ENCODE peak calls at places on chromosomes 6 and 20, in six cellular contexts. H is WTC11, D is HFF-Myc, T is NB4, N is epithelial cell of esophagus, E is AG10803. M is an unnamed sample.

GRCh38 chr20:32285621-32286334 is 8.3 kb downstream of the KIF3B start:
- DNase-seq in H (no peak), T (peak; percentile 42), D (peak; percentile 7), E (peak; percentile 25), N (peak; percentile 19), M (no peak)

GRCh38 chr6:118899948-118900347 is 6.0 kb downstream of the ASF1A start:
- DNase-seq in H (no peak), E (no peak), D (no peak), T (no peak), N (no peak), M (no peak)

GRCh38 chr6:52887912-52888535 is 21.5 kb downstream of the GSTA3 start:
- DNase-seq in D (no peak), H (no peak), T (no peak), E (no peak), N (peak; percentile 39), M (no peak)

GRCh38 chr6:4786936-4787504 is 10.8 kb downstream of the CDYL start:
- DNase-seq in N (no peak), H (no peak), E (no peak), T (no peak), D (no peak), M (no peak)

GRCh38 chr6:2858678-2859324 is 17.1 kb upstream of the SERPINB1 start:
- DNase-seq in E (no peak), H (no peak), N (no peak), D (no peak), T (no peak), M (no peak)

GRCh38 chr6:119517428-119517827 is 167.9 kb upstream of the MAN1A1 start:
- DNase-seq in N (no peak), D (no peak), T (peak; percentile 11), H (no peak), E (peak; percentile 9), M (no peak)

GRCh38 chr6:159184559-159184958 is 15.4 kb downstream of the FNDC1 start:
- DNase-seq in T (no peak), H (no peak), E (peak; percentile 97), N (no peak), D (no peak), M (no peak)

GRCh38 chr6:78835817-78836216 is 31.5 kb upstream of the IRAK1BP1 start:
- DNase-seq in N (peak; percentile 45), T (peak; percentile 9), D (no peak), H (no peak), E (peak; percentile 13), M (no peak)

GRCh38 chr20:8368680-8369079 is 236.6 kb downstream of the PLCB1 start:
- DNase-seq in D (no peak), H (no peak), T (peak; percentile 57), N (no peak), E (no peak), M (no peak)

GRCh38 chr6:39279539-39279938 is 34.7 kb downstream of the KCNK17 start:
- DNase-seq in H (no peak), E (no peak), N (no peak), T (no peak), D (no peak), M (no peak)

GRCh38 chr20:55322745-55323144 is 682.6 kb downstream of the CBLN4 start:
- DNase-seq in H (no peak), T (no peak), N (no peak), D (no peak), E (no peak), M (no peak)

GRCh38 chr6:70834520-70834919 is 122.3 kb downstream of the B3GAT2 start:
- DNase-seq in E (peak; percentile 47), N (peak; percentile 29), D (no peak), T (no peak), H (no peak), M (no peak)

GRCh38 chr20:6492396-6493055 is 275.0 kb upstream of the BMP2 start:
- DNase-seq in T (peak; percentile 85), N (peak; percentile 63), H (no peak), E (no peak), D (no peak), M (no peak)

GRCh38 chr6:89410231-89411018 is 1.6 kb downstream of the RRAGD start:
- DNase-seq in T (peak; percentile 39), D (no peak), E (no peak), H (no peak), N (no peak), M (no peak)

GRCh38 chr6:92922216-92922806 is 497.0 kb downstream of the EPHA7 start:
- DNase-seq in N (no peak), T (no peak), D (no peak), H (no peak), E (no peak), M (no peak)

GRCh38 chr6:125025164-125025854 is 63.1 kb downstream of the RNF217 start:
- DNase-seq in N (no peak), E (no peak), T (no peak), D (no peak), H (no peak), M (no peak)

GRCh38 chr6:132202569-132202968 is 198.7 kb downstream of the MOXD1 start:
- DNase-seq in E (peak; percentile 87), D (peak; percentile 77), N (no peak), T (no peak), H (no peak), M (peak; percentile 75)

GRCh38 chr6:3755637-3756515 is 4.4 kb upstream of the PXDC1 start:
- DNase-seq in D (no peak), T (no peak), H (no peak), E (no peak), N (no peak), M (no peak)

GRCh38 chr20:31566658-31567379 is 38.3 kb upstream of the ID1 start:
- DNase-seq in H (peak; percentile 44), N (peak; percentile 70), E (no peak), D (no peak), T (no peak), M (no peak)

GRCh38 chr20:63947638-63948456 is 8.4 kb downstream of the UCKL1 start:
- DNase-seq in E (no peak), D (no peak), T (no peak), H (no peak), N (no peak), M (no peak)

GRCh38 chr6:169678342-169678741 is 23.5 kb downstream of the WDR27 start:
- DNase-seq in N (no peak), E (no peak), H (no peak), T (no peak), D (no peak), M (no peak)

GRCh38 chr6:18752278-18753057 is 365.3 kb downstream of the RNF144B start:
- DNase-seq in D (no peak), T (no peak), N (no peak), E (no peak), H (no peak), M (no peak)

GRCh38 chr6:151494235-151494950 is 576 bp downstream of the CCDC170 start:
- DNase-seq in E (peak; percentile 48), T (no peak), N (peak; percentile 55), H (peak; percentile 29), D (no peak), M (no peak)

GRCh38 chr20:3889489-3890409 is 562 bp downstream of the PANK2 start:
- DNase-seq in N (no peak), D (no peak), T (peak; percentile 68), H (peak; percentile 26), E (no peak), M (no peak)

GRCh38 chr6:84763397-84764331 is 734 bp downstream of the TBX18 start:
- DNase-seq in T (no peak), D (peak; percentile 84), E (peak; percentile 90), H (peak; percentile 45), N (peak; percentile 23), M (peak; percentile 75)

GRCh38 chr6:12233693-12234551 is 56.2 kb upstream of the EDN1 start:
- DNase-seq in H (no peak), D (peak; percentile 62), N (peak; percentile 83), T (peak; percentile 72), E (peak; percentile 82), M (peak; percentile 45)

GRCh38 chr6:34073504-34073903 is 72.4 kb downstream of the GRM4 start:
- DNase-seq in H (no peak), E (no peak), N (no peak), T (no peak), D (no peak), M (no peak)

GRCh38 chr6:34072727-34073126 is 73.2 kb downstream of the GRM4 start:
- DNase-seq in D (no peak), N (no peak), T (no peak), E (no peak), H (no peak), M (no peak)

GRCh38 chr6:34071884-34072379 is 74.0 kb downstream of the GRM4 start:
- DNase-seq in N (no peak), H (no peak), E (no peak), T (no peak), D (no peak), M (no peak)

GRCh38 chr6:34075906-34076305 is 70.0 kb downstream of the GRM4 start:
- DNase-seq in D (no peak), N (no peak), T (no peak), H (no peak), E (no peak), M (no peak)

GRCh38 chr6:34074064-34074739 is 71.7 kb downstream of the GRM4 start:
- DNase-seq in D (no peak), N (no peak), E (no peak), T (no peak), H (no peak), M (no peak)
- TF ChIP-seq CTCF in D (no peak), N (peak; percentile 11), E (no peak), T (no peak), H (no peak), M (no peak)

GRCh38 chr6:36698196-36698595 is 570 bp downstream of the RAB44 start:
- DNase-seq in E (no peak), N (no peak), H (no peak), D (no peak), T (no peak), M (no peak)
- TF ChIP-seq CTCF in E (no peak), N (no peak), H (no peak), D (no peak), T (no peak), M (no peak)

GRCh38 chr6:33583591-33584155 is 3.6 kb upstream of the BAK1 start:
- DNase-seq in E (no peak), H (peak; percentile 77), N (no peak), T (no peak), D (no peak), M (no peak)
- TF ChIP-seq CTCF in E (peak; percentile 44), H (peak; percentile 26), N (peak; percentile 44), T (no peak), D (peak; percentile 53), M (peak; percentile 28)

DNA sequence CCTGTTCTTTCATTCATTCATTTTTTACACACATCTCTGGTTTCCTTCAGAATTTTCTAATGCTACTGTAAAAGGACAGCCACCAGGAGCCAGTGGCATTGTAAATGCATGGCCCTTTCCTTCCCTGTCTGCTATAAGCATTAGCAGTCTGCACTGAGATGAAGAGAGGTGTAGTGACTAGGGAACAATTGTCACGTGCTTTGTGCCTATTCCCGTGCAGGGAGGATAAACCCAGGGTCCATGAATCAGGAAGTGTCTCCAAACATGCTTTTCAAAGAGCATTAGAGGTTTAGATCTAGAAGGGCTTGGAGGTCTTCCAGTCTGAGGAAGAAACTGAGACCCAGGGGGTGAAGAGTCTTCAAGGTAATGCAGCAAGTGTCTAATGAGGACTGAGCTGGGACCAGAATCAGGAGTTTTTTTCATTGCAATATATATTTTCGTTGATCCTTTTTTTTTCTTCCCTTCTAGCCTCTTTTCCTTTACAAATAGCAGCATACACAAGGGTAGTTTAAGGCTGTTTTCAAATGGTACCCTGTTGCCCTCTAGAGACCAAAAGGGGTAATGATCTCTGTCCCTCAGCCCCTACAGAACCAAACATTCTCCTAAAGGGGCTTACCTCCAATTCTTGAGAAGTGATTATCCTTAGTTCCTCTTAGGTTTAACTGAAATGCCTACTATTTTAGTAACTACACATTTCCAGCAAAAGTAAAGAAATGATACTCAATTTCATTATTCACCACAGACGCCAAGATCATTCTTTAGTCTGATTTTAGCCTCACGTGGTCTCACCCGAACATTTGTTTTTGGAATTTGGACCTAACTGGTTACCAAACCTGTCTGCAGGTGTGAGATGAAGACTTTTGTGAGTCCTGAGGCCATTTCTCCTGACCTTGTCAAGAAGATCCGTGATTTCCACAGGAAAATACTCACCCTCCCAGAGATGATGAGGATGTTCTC is 6.6 kb downstream of the TRIM15 start:
- DNase-seq in D (peak; percentile 32), N (peak; percentile 62), H (no peak), E (peak; percentile 51), T (peak; percentile 70), M (peak; percentile 10)
- TF ChIP-seq CTCF in D (peak; percentile 79), N (peak; percentile 88), H (peak; percentile 74), E (peak; percentile 95), T (peak; percentile 83), M (peak; percentile 80)